ENCODE peak calls at places on chromosomes 6 and 20, in four cellular contexts. C is heart left ventricle, N is A549, J is gastrocnemius medialis. P is an unnamed sample.

GRCh38 chr6:42616716-42617115 is 52.9 kb downstream of the UBR2 start:
- DNase-seq in J (no peak), N (no peak), C (no peak), P (no peak)

GRCh38 chr6:10540073-10540746 is 19.1 kb downstream of the GCNT2 start:
- DNase-seq in C (no peak), J (no peak), N (no peak), P (no peak)

GRCh38 chr6:24910331-24910849 is 25.4 kb downstream of the RIPOR2 start:
- DNase-seq in N (no peak), C (peak), J (peak), P (peak)

GRCh38 chr6:20985821-20986220 is 451.6 kb downstream of the CDKAL1 start:
- DNase-seq in C (no peak), N (no peak), J (no peak), P (no peak)

GRCh38 chr6:169341706-169342105 is 88.1 kb upstream of the THBS2 start:
- DNase-seq in J (no peak), N (no peak), C (no peak), P (no peak)

GRCh38 chr6:156852858-156853216 is 75.7 kb downstream of the ARID1B start:
- DNase-seq in J (no peak), C (no peak), N (no peak), P (no peak)

GRCh38 chr6:118468682-118469465 is 79.2 kb upstream of the PLN start:
- DNase-seq in N (peak), C (no peak), J (no peak), P (no peak)

GRCh38 chr6:153038378-153038777 is 35.9 kb upstream of the MTRF1L start:
- DNase-seq in C (no peak), N (no peak), J (no peak), P (no peak)

GRCh38 chr20:36267605-36268500 is 31.6 kb downstream of the AAR2 start:
- DNase-seq in N (no peak), J (no peak), C (no peak), P (no peak)

GRCh38 chr6:43129434-43130194 is 41.5 kb upstream of the SRF start:
- DNase-seq in N (peak), C (no peak), J (no peak), P (no peak)

GRCh38 chr6:141610741-141611140 is 522.0 kb upstream of the GJE1 start:
- DNase-seq in C (no peak), N (peak), J (no peak), P (no peak)

DNA sequence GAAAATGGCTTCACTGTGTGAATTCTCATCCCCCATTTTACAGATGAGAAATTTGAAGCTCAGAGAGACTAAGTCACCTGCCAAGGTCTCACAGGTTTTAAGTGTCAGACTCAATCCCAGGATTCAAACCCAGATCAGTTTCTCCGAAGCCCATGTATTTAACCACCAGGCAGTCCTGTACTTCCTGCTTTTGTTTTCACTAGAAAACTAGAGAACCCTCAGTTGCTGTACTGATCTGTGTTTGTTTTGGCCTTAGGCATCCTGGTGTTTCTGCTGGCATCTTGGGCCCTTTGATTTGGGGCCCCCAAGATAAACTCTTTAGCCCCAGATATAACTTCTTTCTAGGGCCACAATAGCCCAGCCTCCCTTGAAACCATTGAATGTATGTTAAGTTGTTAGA is 36.5 kb downstream of the PPP1R16B start:
- DNase-seq in N (no peak), J (no peak), C (no peak), P (no peak)
- H3K4me3 ChIP-seq in N (no peak), J (no peak), C (no peak), P (no peak)

GRCh38 chr6:13574571-13575376 is at the start of gene SIRT5:
- DNase-seq in C (peak), J (peak), N (peak), P (peak)
- TF ChIP-seq POLR2A in C (peak), J (peak), N (peak), P (peak)

GRCh38 chr6:26578741-26579140 is 18.0 kb upstream of the ABT1 start:
- DNase-seq in N (no peak), C (no peak), J (no peak), P (no peak)

GRCh38 chr6:26576929-26577719 is 19.6 kb upstream of the ABT1 start:
- DNase-seq in N (peak), J (no peak), C (no peak), P (peak)

GRCh38 chr6:26578279-26578678 is 18.5 kb upstream of the ABT1 start:
- DNase-seq in N (no peak), C (no peak), J (no peak), P (no peak)

GRCh38 chr6:26576407-26576843 is 20.3 kb upstream of the ABT1 start:
- DNase-seq in N (no peak), C (no peak), J (no peak), P (no peak)

GRCh38 chr6:26577720-26578072 is 19.1 kb upstream of the ABT1 start:
- DNase-seq in C (no peak), N (no peak), J (no peak), P (peak)
- H3K4me3 ChIP-seq in C (peak), N (peak), J (peak), P (peak)

DNA sequence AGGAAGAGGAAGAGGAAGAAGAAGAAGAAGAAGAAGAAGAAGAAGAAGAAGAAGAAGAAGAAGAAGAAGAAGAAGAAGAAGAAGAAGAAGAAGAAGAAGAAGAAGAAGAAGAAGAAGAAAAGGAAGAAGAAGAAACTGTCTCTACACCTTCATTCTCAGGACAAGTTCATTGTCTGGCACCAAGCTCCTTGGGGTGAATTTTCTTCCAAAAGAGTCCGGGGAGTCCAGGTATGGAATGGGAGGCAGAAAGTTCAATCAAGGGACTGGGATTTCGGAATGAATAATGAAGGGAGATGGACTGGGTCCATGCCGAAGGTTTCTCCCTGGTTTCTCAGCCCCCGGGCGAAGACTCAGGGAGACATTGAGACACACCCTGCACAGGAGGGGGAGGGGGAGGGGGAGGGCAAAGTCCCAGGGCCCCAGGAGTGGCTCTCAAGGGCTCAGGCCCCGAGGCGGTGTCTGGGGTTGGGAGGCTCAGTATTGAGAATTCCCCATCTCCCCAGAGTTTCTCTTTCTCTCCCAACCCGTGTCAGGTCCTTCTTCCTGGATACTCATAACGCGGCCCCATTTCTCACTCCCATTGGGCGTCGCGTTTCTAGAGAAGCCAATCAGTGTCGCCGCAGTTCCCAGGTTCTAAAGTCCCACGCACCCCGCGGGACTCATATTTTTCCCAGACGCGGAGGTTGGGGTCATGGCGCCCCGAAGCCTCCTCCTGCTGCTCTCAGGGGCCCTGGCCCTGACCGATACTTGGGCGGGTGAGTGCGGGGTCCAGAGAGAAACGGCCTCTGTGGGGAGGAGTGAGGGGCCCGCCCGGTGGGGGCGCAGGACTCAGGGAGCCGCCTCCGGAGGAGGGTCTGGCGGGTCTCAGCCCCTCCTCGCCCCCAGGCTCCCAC is at the start of gene HLA-F:
- DNase-seq in J (peak), N (peak), C (peak), P (peak)
- TF ChIP-seq POLR2A in J (peak), N (no peak), C (peak), P (peak)

GRCh38 chr6:32799168-32799567 is 17.6 kb downstream of the HLA-DOB start:
- DNase-seq in N (no peak), C (no peak), J (no peak), P (no peak)

GRCh38 chr6:32794510-32794909 is 22.3 kb downstream of the HLA-DOB start:
- DNase-seq in J (no peak), N (no peak), C (no peak), P (no peak)

GRCh38 chr6:32799740-32800139 is 17.1 kb downstream of the HLA-DOB start:
- DNase-seq in C (no peak), N (no peak), J (no peak), P (no peak)

GRCh38 chr6:32792901-32793400 is 23.9 kb downstream of the HLA-DOB start:
- DNase-seq in N (no peak), C (no peak), J (no peak), P (no peak)

DNA sequence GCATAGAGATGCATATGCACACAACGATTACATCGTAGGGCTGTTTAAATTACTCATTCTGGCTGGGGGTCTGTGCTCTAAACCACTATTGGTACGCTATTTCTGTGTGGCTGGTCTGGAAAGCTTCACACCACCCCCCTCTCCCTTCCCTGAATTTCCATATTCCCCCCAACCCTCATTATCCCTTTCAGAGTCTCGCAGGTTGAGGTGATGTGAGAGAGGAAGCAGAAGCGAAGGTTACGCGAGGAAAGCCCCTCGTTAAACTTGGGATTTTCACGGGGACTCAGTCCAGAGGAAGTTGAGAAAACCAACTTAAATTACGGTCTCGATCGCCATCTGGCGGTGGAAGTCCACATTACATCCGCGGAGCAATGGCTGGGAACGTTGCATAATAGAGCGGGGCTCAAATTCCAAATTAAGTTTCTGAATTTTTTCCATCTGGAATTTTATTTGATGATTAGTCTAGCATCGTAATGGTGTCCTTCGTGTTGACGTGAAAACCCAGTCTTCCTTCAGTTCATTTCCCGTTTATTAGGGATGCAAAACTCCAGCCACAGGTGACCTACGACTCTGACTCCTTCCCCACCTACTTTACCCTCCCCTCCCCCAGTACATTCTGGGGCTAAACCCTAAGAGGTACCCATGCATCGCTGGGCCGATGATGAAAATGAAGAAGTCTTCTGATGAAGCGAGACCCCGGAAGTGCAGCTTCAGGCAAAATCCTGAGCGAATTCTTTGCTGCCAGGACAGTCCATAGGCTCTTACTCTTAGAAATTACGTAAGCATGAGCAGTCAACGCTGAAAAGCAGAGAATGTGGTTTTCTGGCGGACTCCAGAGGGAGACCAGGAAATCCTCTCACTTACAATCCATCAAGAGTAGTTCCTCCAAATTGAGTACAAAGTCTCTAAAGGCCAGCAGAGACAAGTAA is 19.7 kb downstream of the HLA-DOB start:
- DNase-seq in C (peak), J (peak), N (peak), P (peak)
- H3K4me3 ChIP-seq in C (peak), J (peak), N (peak), P (no peak)

DNA sequence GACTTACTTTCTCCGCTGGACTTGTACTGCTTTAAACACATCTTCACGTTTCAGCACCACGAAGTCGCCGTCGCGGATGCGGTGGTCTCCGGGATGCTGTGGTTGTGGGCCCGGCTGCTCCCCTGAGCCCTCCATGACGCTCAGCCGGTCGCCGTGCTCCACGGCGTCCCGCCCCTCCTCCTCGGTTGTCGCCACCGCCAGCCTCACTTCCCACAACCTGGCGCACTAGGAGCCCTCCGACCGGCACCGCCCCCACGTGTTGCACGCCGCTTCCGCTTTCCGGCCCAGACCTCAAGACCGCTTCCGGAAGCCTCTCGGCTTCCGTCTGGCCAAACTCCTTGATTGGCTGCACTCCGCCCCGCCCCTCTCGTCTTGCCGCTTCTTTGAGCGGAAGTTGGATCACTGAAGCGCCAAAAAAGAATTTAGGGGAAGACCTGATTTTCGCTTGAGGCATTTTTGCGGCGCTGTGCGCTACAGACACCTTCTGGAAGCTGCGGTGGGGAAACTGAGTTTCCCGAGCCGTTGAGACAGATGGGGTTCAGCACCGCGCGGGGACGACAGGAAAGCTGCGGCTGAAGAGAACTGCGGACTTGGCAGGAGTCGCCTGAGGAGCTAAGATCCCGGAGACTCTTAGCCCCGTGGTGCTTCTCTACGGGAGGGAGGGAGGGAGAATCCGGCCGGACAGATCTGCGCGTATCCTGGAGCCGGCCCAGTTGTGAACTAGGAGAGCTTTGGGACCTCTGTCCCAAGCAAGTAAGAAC is at the start of the genes MCM8 and TRMT6:
- DNase-seq in J (peak), N (peak), C (peak), P (peak)
- TF ChIP-seq POLR2A in J (peak), N (peak), C (peak), P (no peak)